ENCODE peak calls at places on chromosome 2, in four cellular contexts. T, M, G and Z are unnamed samples.
A peak's percentile ranks its signal among the peaks of the same experiment; 100 is the strongest.

GRCh38 chr2:72211359-72211758 is 63.7 kb upstream of the CYP26B1 start:
- DNase-seq in T (peak; percentile 61), M (no peak), G (no peak), Z (peak; percentile 62)

GRCh38 chr2:8197101-8197500 is 484.8 kb upstream of the ID2 start:
- DNase-seq in T (no peak), M (no peak), G (no peak), Z (no peak)

GRCh38 chr2:85655961-85656403 is 12.0 kb downstream of the SFTPB start:
- DNase-seq in T (no peak), M (no peak), G (no peak), Z (no peak)

GRCh38 chr2:64779117-64779690 is 125.5 kb upstream of the SERTAD2 start:
- DNase-seq in T (peak; percentile 85), M (no peak), G (no peak), Z (peak; percentile 79)

GRCh38 chr2:55995206-55995605 is 71.6 kb upstream of the EFEMP1 start:
- DNase-seq in T (no peak), M (no peak), G (no peak), Z (no peak)

GRCh38 chr2:62475172-62476011 is 30.6 kb downstream of the TMEM17 start:
- DNase-seq in T (no peak), M (peak; percentile 75), G (no peak), Z (peak; percentile 27)

GRCh38 chr2:170587937-170588336 is 127.2 kb upstream of the SP5 start:
- DNase-seq in T (peak; percentile 39), M (no peak), G (no peak), Z (peak; percentile 72)

GRCh38 chr2:19426941-19427340 is 68.5 kb upstream of the OSR1 start:
- DNase-seq in T (no peak), M (no peak), G (no peak), Z (no peak)

GRCh38 chr2:100059638-100060037 is 82.8 kb downstream of the AFF3 start:
- DNase-seq in T (no peak), M (no peak), G (no peak), Z (no peak)

GRCh38 chr2:73337828-73338227 is 44.5 kb upstream of the EGR4 start:
- DNase-seq in T (no peak), M (no peak), G (no peak), Z (no peak)

GRCh38 chr2:178292586-178292985 is 98.3 kb downstream of the OSBPL6 start:
- DNase-seq in T (no peak), M (no peak), G (no peak), Z (no peak)

GRCh38 chr2:214484239-214484638 is 73.4 kb downstream of the VWC2L start:
- DNase-seq in T (no peak), M (peak; percentile 52), G (no peak), Z (no peak)

GRCh38 chr2:74391209-74391579 is 11.1 kb upstream of the DCTN1 start:
- DNase-seq in T (peak; percentile 44), M (no peak), G (no peak), Z (no peak)

GRCh38 chr2:172293952-172294351 is 133.4 kb upstream of the ITGA6 start:
- DNase-seq in T (peak; percentile 73), M (no peak), G (peak; percentile 61), Z (peak; percentile 53)

GRCh38 chr2:218517434-218518206 is 50.5 kb downstream of the USP37 start:
- DNase-seq in T (peak; percentile 32), M (no peak), G (no peak), Z (no peak)

GRCh38 chr2:237156857-237157550 is 71.3 kb downstream of the COPS8 start:
- DNase-seq in T (no peak), M (no peak), G (no peak), Z (no peak)

GRCh38 chr2:99406137-99406536 is 68.9 kb downstream of the EIF5B start:
- DNase-seq in T (no peak), M (no peak), G (no peak), Z (no peak)

GRCh38 chr2:217625475-217626245 is 377.1 kb downstream of the TNS1 start:
- DNase-seq in T (peak; percentile 56), M (no peak), G (no peak), Z (no peak)

GRCh38 chr2:222761888-222762287 is 90.4 kb downstream of the MOGAT1 start:
- DNase-seq in T (no peak), M (no peak), G (no peak), Z (no peak)

GRCh38 chr2:211766689-211767088 is 771.9 kb downstream of the ERBB4 start:
- DNase-seq in T (no peak), M (no peak), G (peak; percentile 58), Z (peak; percentile 82)

GRCh38 chr2:132448771-132449170 is 32.2 kb downstream of the GPR39 start:
- DNase-seq in T (peak; percentile 65), M (peak; percentile 19), G (no peak), Z (peak; percentile 33)